ENCODE peak calls at places on chromosomes 7 and 10, in five cellular contexts. H, B, O, I and M are unnamed samples.

GRCh38 chr7:41754046-41754445 is 51.2 kb upstream of the INHBA start:
- DNase-seq in H (no peak), B (no peak), O (no peak), I (no peak), M (no peak)

GRCh38 chr10:31515819-31516402 is 196.9 kb downstream of the ZEB1 start:
- DNase-seq in H (no peak), B (no peak), O (no peak), I (no peak), M (no peak)

GRCh38 chr10:29377333-29377961 is 88.6 kb downstream of the LYZL1 start:
- DNase-seq in H (peak; percentile 55), B (no peak), O (peak; percentile 28), I (no peak), M (peak; percentile 39)

GRCh38 chr7:1919539-1920265 is 249.6 kb downstream of the ELFN1 start:
- DNase-seq in H (no peak), B (no peak), O (no peak), I (peak; percentile 67), M (no peak)

GRCh38 chr10:68301301-68301700 is 30.6 kb upstream of the HNRNPH3 start:
- DNase-seq in H (no peak), B (no peak), O (no peak), I (no peak), M (no peak)

GRCh38 chr10:91642831-91643692 is 10.2 kb upstream of the PPP1R3C start:
- DNase-seq in H (no peak), B (no peak), O (no peak), I (no peak), M (no peak)

GRCh38 chr7:124930655-124931597 is 1.3 kb upstream of the POT1 start:
- DNase-seq in H (no peak), B (no peak), O (peak; percentile 25), I (no peak), M (no peak)

GRCh38 chr10:17058093-17058492 is 71.5 kb downstream of the CUBN start:
- DNase-seq in H (no peak), B (no peak), O (no peak), I (no peak), M (no peak)

GRCh38 chr10:48215148-48215982 is 59.1 kb downstream of the FRMPD2 start:
- DNase-seq in H (peak; percentile 40), B (peak; percentile 49), O (peak; percentile 76), I (peak; percentile 28), M (peak; percentile 71)

GRCh38 chr10:125007436-125007835 is 65.5 kb downstream of the ZRANB1 start:
- DNase-seq in H (no peak), B (no peak), O (no peak), I (no peak), M (no peak)

GRCh38 chr7:94054130-94054529 is 50.0 kb upstream of the BET1 start:
- DNase-seq in H (no peak), B (no peak), O (no peak), I (no peak), M (no peak)

GRCh38 chr7:116393654-116394053 is 105.9 kb upstream of the CAV2 start:
- DNase-seq in H (no peak), B (no peak), O (no peak), I (no peak), M (no peak)

GRCh38 chr7:30252885-30253795 is 31.3 kb upstream of the ZNRF2 start:
- DNase-seq in H (no peak), B (no peak), O (peak; percentile 22), I (no peak), M (no peak)

GRCh38 chr10:16853201-16853600 is 36.0 kb upstream of the RSU1 start:
- DNase-seq in H (peak; percentile 38), B (no peak), O (peak; percentile 45), I (peak; percentile 10), M (no peak)

GRCh38 chr7:24133691-24134090 is 150.3 kb upstream of the NPY start:
- DNase-seq in H (no peak), B (no peak), O (no peak), I (no peak), M (no peak)

GRCh38 chr7:373818-374705 is 84.1 kb downstream of the FOXL3 start:
- DNase-seq in H (peak; percentile 42), B (no peak), O (no peak), I (no peak), M (no peak)

GRCh38 chr10:5903563-5903962 is 13.5 kb downstream of the FBH1 start:
- DNase-seq in H (no peak), B (no peak), O (no peak), I (no peak), M (no peak)

GRCh38 chr10:32171213-32171612 is 115.0 kb upstream of the KIF5B start:
- DNase-seq in H (no peak), B (no peak), O (no peak), I (peak; percentile 64), M (no peak)

GRCh38 chr7:81776159-81776558 is 6.3 kb upstream of the HGF start:
- DNase-seq in H (no peak), B (no peak), O (no peak), I (no peak), M (no peak)

GRCh38 chr10:71087622-71088021 is 124.7 kb upstream of the UNC5B start:
- DNase-seq in H (no peak), B (no peak), O (no peak), I (no peak), M (peak; percentile 2)

GRCh38 chr7:100632951-100633717 is 8.2 kb downstream of the TFR2 start:
- DNase-seq in H (peak; percentile 95), B (no peak), O (no peak), I (no peak), M (no peak)

GRCh38 chr10:35498693-35499092 is 106.4 kb upstream of the GJD4 start:
- DNase-seq in H (no peak), B (no peak), O (no peak), I (no peak), M (no peak)

GRCh38 chr10:110992011-110992800 is 72.8 kb downstream of the SHOC2 start:
- DNase-seq in H (no peak), B (no peak), O (no peak), I (no peak), M (no peak)

GRCh38 chr7:514651-515598 is 4.7 kb downstream of the PDGFA start:
- DNase-seq in H (no peak), B (no peak), O (no peak), I (no peak), M (no peak)

GRCh38 chr7:156515911-156516790 is 124.4 kb upstream of the RNF32 start:
- DNase-seq in H (no peak), B (no peak), O (peak; percentile 53), I (peak; percentile 98), M (no peak)

GRCh38 chr7:159109092-159110035 is 35.3 kb downstream of the VIPR2 start:
- DNase-seq in H (no peak), B (no peak), O (no peak), I (no peak), M (no peak)

GRCh38 chr7:30887464-30887872 is 24.2 kb upstream of the AQP1 start:
- DNase-seq in H (no peak), B (no peak), O (no peak), I (no peak), M (no peak)

GRCh38 chr7:157501576-157501975 is 164.8 kb downstream of the DNAJB6 start:
- DNase-seq in H (no peak), B (no peak), O (no peak), I (no peak), M (no peak)

GRCh38 chr7:29896685-29897411 is 90.5 kb downstream of the WIPF3 start:
- DNase-seq in H (no peak), B (no peak), O (no peak), I (no peak), M (no peak)

DNA sequence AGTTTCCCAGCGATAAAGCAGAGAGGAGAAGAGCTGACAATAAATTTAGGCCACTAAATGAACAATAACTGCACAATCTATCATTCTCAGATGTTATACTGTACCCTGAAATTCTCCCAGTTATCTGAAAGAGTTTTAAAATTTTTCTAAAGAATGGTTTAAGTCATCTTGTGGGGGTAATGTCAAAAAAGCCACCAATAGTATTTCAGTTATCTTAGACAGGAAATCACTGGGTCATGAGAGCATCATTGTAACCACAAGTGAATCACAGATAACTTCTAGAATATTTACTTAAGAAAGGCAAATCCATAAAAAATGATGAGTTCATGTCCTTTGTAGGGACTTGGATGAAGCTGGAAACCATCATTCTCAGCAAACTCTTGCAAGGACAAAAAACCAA is 147.1 kb downstream of the DNAJB9 start:
- DNase-seq in H (no peak), B (no peak), O (no peak), I (no peak), M (no peak)
- TF ChIP-seq FOXM1 in H (no peak), B (no peak), O (no peak), I (no peak), M (no peak)

GRCh38 chr7:17946591-17946990 is 6.3 kb upstream of the SNX13 start:
- DNase-seq in H (no peak), B (no peak), O (no peak), I (no peak), M (no peak)
- TF ChIP-seq FOXM1 in H (no peak), B (no peak), O (no peak), I (no peak), M (no peak)

GRCh38 chr7:142866361-142867096 is 11.7 kb downstream of the EPHB6 start:
- DNase-seq in H (peak; percentile 88), B (no peak), O (peak; percentile 70), I (peak; percentile 13), M (peak; percentile 68)
- TF ChIP-seq FOXM1 in H (no peak), B (no peak), O (no peak), I (no peak), M (no peak)

DNA sequence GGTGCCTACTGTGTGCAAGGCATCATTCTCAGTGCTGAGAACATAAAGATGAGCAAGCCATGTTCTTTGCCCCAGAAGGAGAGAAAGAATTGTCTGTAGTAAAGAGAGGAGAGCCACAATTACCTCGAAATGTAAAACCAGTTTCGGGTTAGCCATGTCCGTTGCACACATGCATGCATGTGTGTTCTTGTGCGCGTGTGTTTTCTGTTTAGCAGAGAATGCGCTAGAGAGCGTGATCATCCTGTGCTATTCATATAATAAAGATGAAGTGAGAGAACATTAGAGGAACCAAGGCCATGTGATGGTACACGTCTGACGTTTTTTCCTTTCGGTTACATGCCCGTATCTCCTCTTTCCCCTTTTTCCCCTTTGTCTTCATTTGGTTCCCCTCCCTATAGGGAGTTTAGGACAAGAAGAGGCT is 158.2 kb downstream of the CELF2 start:
- DNase-seq in H (no peak), B (peak; percentile 86), O (no peak), I (no peak), M (no peak)
- TF ChIP-seq FOXM1 in H (no peak), B (no peak), O (no peak), I (no peak), M (no peak)